ENCODE peak calls at places on chromosomes 7 and 10, in six cellular contexts. M is esophagus squamous epithelium; X is stomach; W is upper lobe of right lung; O is breast epithelium; V is effector memory CD4-positive, alpha-beta T cell. U is an unnamed sample.

GRCh38 chr10:102280397-102281015 is 35.2 kb downstream of the GBF1 start:
- DNase-seq in M (no peak), X (no peak), W (no peak), O (no peak), V (no peak), U (peak; percentile 23)

GRCh38 chr7:147771344-147771743 is 819.2 kb upstream of the C7orf33 start:
- DNase-seq in M (no peak), X (no peak), W (no peak), O (no peak), V (no peak), U (no peak)

GRCh38 chr10:90966146-90966545 is 45.3 kb upstream of the ANKRD1 start:
- DNase-seq in M (no peak), X (no peak), W (no peak), O (no peak), V (no peak), U (no peak)

GRCh38 chr10:124693801-124694416 is 50.3 kb downstream of the FAM53B start:
- DNase-seq in M (no peak), X (no peak), W (no peak), O (no peak), V (no peak), U (no peak)

GRCh38 chr7:80905334-80905733 is 13.5 kb downstream of the SEMA3C start:
- DNase-seq in M (no peak), X (no peak), W (no peak), O (no peak), V (no peak), U (no peak)

GRCh38 chr10:129580010-129580409 is 113.0 kb downstream of the MGMT start:
- DNase-seq in M (no peak), X (no peak), W (no peak), O (no peak), V (no peak), U (no peak)

GRCh38 chr10:60846173-60846572 is 67.9 kb downstream of the CDK1 start:
- DNase-seq in M (no peak), X (no peak), W (no peak), O (no peak), V (no peak), U (peak; percentile 23)

GRCh38 chr10:69800109-69800508 is 1.6 kb upstream of the COL13A1 start:
- DNase-seq in M (no peak), X (peak; percentile 35), W (no peak), O (no peak), V (no peak), U (peak; percentile 45)

GRCh38 chr7:151311294-151311864 is 30.2 kb upstream of the NUB1 start:
- DNase-seq in M (no peak), X (no peak), W (no peak), O (no peak), V (no peak), U (no peak)

GRCh38 chr7:4667776-4668509 is 14.2 kb upstream of the FOXK1 start:
- DNase-seq in M (no peak), X (no peak), W (no peak), O (no peak), V (no peak), U (peak; percentile 62)
- H3K4me3 ChIP-seq in M (no peak overlapping the region), X (no peak overlapping the region), W (no peak overlapping the region), O (no peak overlapping the region), V (no peak overlapping the region), U (no peak overlapping the region)

GRCh38 chr7:57425239-57425944 is 24.6 kb upstream of the ZNF716 start:
- DNase-seq in M (no peak), X (no peak), W (no peak), O (no peak), V (no peak), U (no peak)
- H3K9me3 ChIP-seq in M (no peaks in the 10 kb centered on the region), X (peaks cover 62% of the 10 kb centered on the region), W (no peaks in the 10 kb centered on the region), O (peaks cover 19% of the 10 kb centered on the region), V (no peaks in the 10 kb centered on the region), U (no peaks in the 10 kb centered on the region)

DNA sequence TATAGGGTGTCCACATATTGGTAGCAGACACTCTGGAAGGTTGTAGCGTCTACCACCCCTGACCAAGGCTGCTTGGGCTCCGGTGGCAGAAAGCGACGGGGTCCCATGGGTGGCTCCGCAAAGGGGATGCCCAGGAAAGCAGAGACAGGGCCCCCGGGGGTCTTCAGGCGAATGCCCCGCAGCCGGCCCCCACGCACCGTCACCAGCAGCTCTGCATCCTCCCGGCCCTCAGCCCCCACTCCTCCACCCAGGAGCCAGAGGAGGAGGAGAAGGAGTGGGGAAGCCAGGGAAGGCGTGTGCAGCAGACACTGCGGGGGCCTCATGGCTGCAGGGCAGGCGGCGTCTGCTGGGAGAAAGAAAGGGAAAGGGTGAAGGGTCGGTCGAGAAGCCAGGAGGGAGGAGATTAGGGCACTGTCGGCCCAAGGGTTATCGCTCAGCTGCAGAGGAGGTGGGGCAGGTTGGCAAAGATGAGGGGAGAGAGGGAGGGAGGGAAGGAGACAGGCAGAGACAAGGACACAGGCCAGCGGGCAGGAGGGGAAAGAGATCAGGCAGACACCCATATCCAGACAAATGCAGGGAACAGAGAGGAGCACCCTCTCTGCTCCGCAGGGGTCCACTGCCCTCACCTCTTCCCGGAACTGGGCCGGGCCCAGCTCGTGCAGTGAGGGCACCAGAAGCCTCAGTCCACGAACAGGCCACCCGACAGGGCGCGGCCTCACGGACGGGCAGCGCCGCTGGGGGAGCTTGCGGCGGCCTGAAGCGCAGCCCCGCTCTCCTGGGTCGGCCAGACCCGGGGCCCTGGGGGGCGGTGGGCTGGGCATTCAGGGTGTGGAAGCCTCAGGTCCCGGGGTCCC is 1.6 kb downstream of the ACHE start:
- DNase-seq in M (no peak), X (no peak), W (no peak), O (no peak), V (no peak), U (no peak)
- H3K4me3 ChIP-seq in M (no peak overlapping the region), X (no peak overlapping the region), W (no peak overlapping the region), O (peak overlapping the region; percentile 35), V (no peak overlapping the region), U (no peak overlapping the region)

GRCh38 chr7:157816086-157816485 is 479.3 kb downstream of the DNAJB6 start:
- DNase-seq in M (no peak), X (no peak), W (peak; percentile 60), O (no peak), V (no peak), U (no peak)
- H3K9me3 ChIP-seq in M (no peaks in the 10 kb centered on the region), X (no peaks in the 10 kb centered on the region), W (no peaks in the 10 kb centered on the region), O (peaks cover 6% of the 10 kb centered on the region), V (no peaks in the 10 kb centered on the region), U (no peaks in the 10 kb centered on the region)

GRCh38 chr7:47482013-47482761 is 99.7 kb downstream of the TNS3 start:
- DNase-seq in M (no peak), X (no peak), W (no peak), O (no peak), V (no peak), U (peak; percentile 78)
- H3K4me3 ChIP-seq in M (no peak overlapping the region), X (no peak overlapping the region), W (no peak overlapping the region), O (no peak overlapping the region), V (no peak overlapping the region), U (no peak overlapping the region)